ENCODE peak calls at places on chromosomes 2 and 18, in ten cellular contexts. G is breast epithelium, F is K562, H is sigmoid colon, T is upper lobe of left lung, K is GM12892, X is stomach, C is suprapubic skin, Y is spleen, Z is transverse colon. L is an unnamed sample.

GRCh38 chr2:26574066-26574899 is 66.9 kb downstream of the CIB4 start:
- DNase-seq in G (no peak), F (no peak), H (peak; percentile 47), T (no peak), K (no peak), X (no peak), C (no peak), Y (peak; percentile 72), Z (no peak), L (no peak)

GRCh38 chr18:45688834-45689233 is 35.1 kb upstream of the SLC14A1 start:
- DNase-seq in G (no peak), F (no peak), H (no peak), T (no peak), K (no peak), X (no peak), C (no peak), Y (peak; percentile 81), Z (peak; percentile 44), L (no peak)

GRCh38 chr2:95730813-95731212 is 139.0 kb downstream of the TRIM43 start:
- DNase-seq in G (no peak), F (peak; percentile 42), H (no peak), T (no peak), K (no peak), X (no peak), C (no peak), Y (no peak), Z (no peak), L (no peak)

GRCh38 chr2:205934443-205934842 is 151.5 kb downstream of the INO80D start:
- DNase-seq in G (no peak), F (no peak), H (no peak), T (no peak), K (no peak), X (no peak), C (no peak), Y (no peak), Z (no peak), L (no peak)

GRCh38 chr2:70525032-70525431 is 28.6 kb downstream of the TGFA start:
- DNase-seq in G (no peak), F (no peak), H (no peak), T (no peak), K (no peak), X (peak; percentile 53), C (no peak), Y (no peak), Z (peak; percentile 65), L (no peak)

GRCh38 chr2:135190799-135191198 is 138.7 kb downstream of the RAB3GAP1 start:
- DNase-seq in G (no peak), F (no peak), H (no peak), T (no peak), K (no peak), X (no peak), C (no peak), Y (no peak), Z (no peak), L (no peak)

GRCh38 chr18:73879771-73880170 is 267.9 kb downstream of the FBXO15 start:
- DNase-seq in G (no peak), F (no peak), H (no peak), T (no peak), K (no peak), X (no peak), C (no peak), Y (no peak), Z (no peak), L (no peak)

GRCh38 chr2:184416514-184416913 is 181.8 kb upstream of the ZNF804A start:
- DNase-seq in G (no peak), F (no peak), H (no peak), T (no peak), K (no peak), X (no peak), C (no peak), Y (no peak), Z (no peak), L (no peak)

GRCh38 chr2:53827398-53828175 is 32.2 kb downstream of the GPR75 start:
- DNase-seq in G (no peak), F (no peak), H (no peak), T (no peak), K (no peak), X (no peak), C (no peak), Y (no peak), Z (no peak), L (no peak)

GRCh38 chr2:230042195-230042594 is 26.5 kb downstream of the SLC16A14 start:
- DNase-seq in G (no peak), F (no peak), H (no peak), T (no peak), K (no peak), X (no peak), C (no peak), Y (no peak), Z (no peak), L (no peak)

GRCh38 chr2:182779323-182779722 is 63.3 kb downstream of the DNAJC10 start:
- DNase-seq in G (no peak), F (no peak), H (no peak), T (no peak), K (no peak), X (no peak), C (no peak), Y (no peak), Z (no peak), L (no peak)

DNA sequence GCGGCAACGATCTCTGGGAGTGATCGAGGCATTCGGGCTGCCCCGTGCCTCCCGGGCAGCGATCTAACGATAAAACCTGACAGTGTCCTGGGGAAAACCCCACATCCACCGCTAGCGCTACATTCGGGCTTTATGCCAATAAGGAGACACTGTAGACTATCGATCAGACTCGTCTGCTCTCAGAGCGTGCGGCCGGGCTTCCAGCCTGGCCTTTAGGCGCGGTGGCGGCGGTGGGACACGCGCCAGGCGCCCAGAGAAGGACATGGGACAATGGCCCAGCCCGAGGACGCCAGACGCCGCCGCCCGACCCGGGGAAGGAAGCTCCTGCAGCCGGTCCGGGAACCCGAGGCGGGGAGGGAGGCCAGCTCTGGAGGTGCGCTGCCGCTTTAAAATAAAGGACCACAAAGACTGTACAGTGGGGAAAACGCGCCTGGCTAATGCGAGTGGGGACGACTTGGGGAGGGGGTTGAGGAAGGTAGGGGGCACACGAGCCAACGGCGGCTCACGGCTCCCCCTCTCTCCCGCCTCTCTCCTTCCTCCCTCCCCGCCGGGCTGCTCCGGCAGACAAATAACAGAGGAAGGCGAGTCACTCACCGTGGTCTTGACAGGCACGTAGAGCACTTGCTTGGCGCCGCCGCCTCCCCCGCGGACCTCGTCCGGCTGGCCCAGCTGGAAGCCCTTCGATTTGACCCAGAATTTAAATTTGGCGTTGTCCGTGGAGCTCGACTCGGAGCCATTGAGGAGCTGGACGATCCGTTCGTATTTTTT is 2.1 kb downstream of the NOL4 start:
- DNase-seq in G (no peak), F (no peak), H (peak; percentile 64), T (peak; percentile 85), K (no peak), X (no peak), C (no peak), Y (peak; percentile 70), Z (no peak), L (no peak)
- TF ChIP-seq POLR2AphosphoS5 in G (no peak), F (no peak), H (no peak), T (no peak), K (peak; percentile 19), X (no peak), C (no peak), Y (no peak), Z (no peak), L (no peak)

DNA sequence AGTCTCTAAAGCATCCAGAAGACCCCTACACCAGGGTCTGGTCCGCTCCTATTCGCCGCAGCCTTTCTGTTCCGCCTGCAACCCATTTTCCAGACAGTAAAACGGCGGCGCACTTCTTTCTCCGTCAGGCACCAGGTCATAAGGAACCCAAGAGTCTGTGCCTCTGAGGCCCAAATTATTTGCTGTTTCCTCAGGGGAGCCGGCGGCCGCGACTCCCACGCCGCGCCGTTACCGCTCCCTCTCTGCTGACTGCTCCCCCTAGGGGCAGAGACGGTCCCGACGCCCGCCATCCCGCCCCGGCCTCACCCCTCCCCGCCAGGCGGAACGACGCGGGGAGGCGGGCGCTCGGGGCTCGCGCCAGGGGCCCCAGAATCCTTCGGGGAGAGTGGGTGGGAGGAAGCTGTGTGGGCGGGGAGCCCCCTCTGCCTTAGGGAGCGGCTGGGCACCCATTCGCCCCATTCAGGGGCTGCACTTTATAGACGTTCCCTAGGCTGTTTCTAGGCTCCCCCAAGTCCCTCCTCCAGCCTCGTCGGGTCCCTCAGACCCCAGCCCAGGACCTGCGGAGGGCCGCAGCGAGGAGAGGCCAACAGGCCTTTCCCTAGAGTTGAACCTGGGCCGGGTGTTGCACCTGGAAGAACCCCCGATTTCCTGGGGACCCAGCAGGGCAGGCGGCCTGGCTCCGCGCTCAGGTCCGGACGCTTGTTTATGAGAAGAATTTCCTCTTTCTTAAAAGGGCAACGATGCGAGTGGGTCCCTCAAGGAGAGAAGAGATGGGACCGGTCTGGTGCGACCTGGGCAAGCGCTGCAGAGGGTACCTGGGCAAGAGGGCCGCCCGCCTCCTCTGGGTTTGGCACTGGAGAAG is 3.6 kb upstream of the CTDSP1 start:
- DNase-seq in G (peak; percentile 94), F (peak; percentile 78), H (peak; percentile 98), T (peak; percentile 98), K (peak; percentile 82), X (peak; percentile 95), C (peak; percentile 96), Y (peak; percentile 99), Z (peak; percentile 95), L (peak; percentile 85)
- TF ChIP-seq POLR2A in G (peak; percentile 20), F (peak; percentile 60), H (peak; percentile 54), T (peak; percentile 21), K (peak; percentile 51), X (no peak), C (peak; percentile 20), Y (no peak), Z (peak; percentile 53), L (no peak)

GRCh38 chr2:172210599-172210998 is 107.9 kb upstream of the DLX2 start:
- DNase-seq in G (no peak), F (no peak), H (no peak), T (no peak), K (no peak), X (no peak), C (no peak), Y (no peak), Z (no peak), L (no peak)
- TF ChIP-seq POLR2AphosphoS5 in G (no peak), F (no peak), H (no peak), T (no peak), K (no peak), X (no peak), C (no peak), Y (no peak), Z (no peak), L (no peak)

DNA sequence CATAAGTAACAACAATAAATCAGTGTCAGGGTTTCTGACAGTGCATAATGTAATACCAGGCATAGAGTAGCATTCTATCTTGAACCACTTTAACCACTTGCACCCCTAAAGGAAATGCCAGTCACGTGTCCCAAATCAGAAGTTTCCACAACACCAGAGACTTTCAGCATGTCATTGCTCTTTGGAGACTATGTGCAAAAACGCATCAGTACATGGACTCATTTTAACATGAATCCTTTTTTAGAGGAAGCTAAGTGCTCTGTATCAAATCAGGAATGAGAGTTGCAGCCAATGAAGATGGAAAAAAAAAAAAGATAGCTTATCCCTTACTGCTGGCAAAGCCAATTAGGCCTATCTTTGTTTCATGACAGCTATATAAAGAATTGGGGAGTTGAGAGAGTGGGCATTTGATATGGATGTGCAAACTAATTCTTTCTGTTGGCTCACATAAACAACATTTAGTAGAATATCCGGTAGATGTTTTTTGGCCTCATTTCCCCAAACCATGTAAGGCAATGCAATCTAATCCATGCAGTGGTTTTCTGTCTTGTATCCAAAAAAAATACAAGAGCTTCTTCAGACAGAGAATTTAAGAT is 353.1 kb downstream of the IRS1 start:
- DNase-seq in G (no peak), F (no peak), H (no peak), T (no peak), K (no peak), X (no peak), C (no peak), Y (no peak), Z (no peak), L (no peak)
- TF ChIP-seq POLR2A in G (no peak), F (no peak), H (no peak), T (no peak), K (no peak), X (no peak), C (no peak), Y (no peak), Z (no peak), L (no peak)

GRCh38 chr2:62415019-62415431 is 91.0 kb downstream of the TMEM17 start:
- DNase-seq in G (no peak), F (no peak), H (no peak), T (no peak), K (no peak), X (no peak), C (no peak), Y (no peak), Z (peak; percentile 29), L (no peak)
- TF ChIP-seq POLR2AphosphoS5 in G (no peak), F (no peak), H (no peak), T (no peak), K (no peak), X (no peak), C (no peak), Y (no peak), Z (no peak), L (no peak)

L was measured in GM12891.